ENCODE peak calls at places on chromosomes 1 and 21, in seven cellular contexts. V is A549, M is mesendoderm, W is GM23248, Y is PC-3, P is heart right ventricle, D is suprapubic skin. C is an unnamed sample.

GRCh38 chr1:54314691-54315455 is 91.3 kb downstream of the SSBP3 start:
- DNase-seq in V (no peak), M (no peak), W (no peak), Y (peak; percentile 19), P (no peak), D (no peak), C (no peak)

GRCh38 chr1:53061123-53061858 is 722 bp upstream of the PODN start:
- DNase-seq in V (no peak), M (no peak), W (peak; percentile 44), Y (no peak), P (peak; percentile 63), D (no peak), C (no peak)

GRCh38 chr1:202237052-202237451 is 43.5 kb downstream of the LGR6 start:
- DNase-seq in V (peak; percentile 79), M (peak; percentile 92), W (peak; percentile 53), Y (peak; percentile 39), P (peak; percentile 26), D (peak; percentile 47), C (peak; percentile 83)

GRCh38 chr21:43810505-43811261 is 21.3 kb downstream of the RRP1 start:
- DNase-seq in V (peak; percentile 66), M (peak; percentile 82), W (peak; percentile 73), Y (peak; percentile 88), P (peak; percentile 89), D (peak; percentile 89), C (peak; percentile 88)

GRCh38 chr1:174190800-174191199 is 31.5 kb downstream of the RABGAP1L start:
- DNase-seq in V (no peak), M (no peak), W (no peak), Y (no peak), P (no peak), D (no peak), C (no peak)

GRCh38 chr1:14699596-14699995 is 101.1 kb downstream of the KAZN start:
- DNase-seq in V (no peak), M (no peak), W (no peak), Y (no peak), P (no peak), D (no peak), C (no peak)

GRCh38 chr1:93447481-93448291 is at the start of gene FNBP1L:
- DNase-seq in V (peak; percentile 74), M (peak; percentile 94), W (peak; percentile 76), Y (peak; percentile 83), P (peak; percentile 83), D (no peak), C (peak; percentile 94)

GRCh38 chr1:19776933-19777332 is 22.8 kb downstream of the TMCO4 start:
- DNase-seq in V (no peak), M (no peak), W (no peak), Y (no peak), P (no peak), D (no peak), C (no peak)

GRCh38 chr1:94926365-94926914 is 470 bp downstream of the CNN3 start:
- DNase-seq in V (peak; percentile 45), M (peak; percentile 73), W (peak; percentile 80), Y (peak; percentile 56), P (peak; percentile 75), D (no peak), C (peak; percentile 79)

GRCh38 chr1:109657970-109658369 is 2.1 kb downstream of the GSTM4 start:
- DNase-seq in V (no peak), M (no peak), W (no peak), Y (no peak), P (no peak), D (no peak), C (no peak)

GRCh38 chr1:153141377-153141776 is 9.3 kb downstream of the SPRR2G start:
- DNase-seq in V (no peak), M (no peak), W (no peak), Y (peak; percentile 25), P (no peak), D (no peak), C (no peak)

GRCh38 chr1:54559771-54560231 is 11.8 kb downstream of the ACOT11 start:
- DNase-seq in V (no peak), M (no peak), W (no peak), Y (no peak), P (peak; percentile 77), D (no peak), C (no peak)

GRCh38 chr1:208201241-208201640 is 42.9 kb downstream of the PLXNA2 start:
- DNase-seq in V (peak; percentile 86), M (no peak), W (peak; percentile 96), Y (peak; percentile 98), P (no peak), D (no peak), C (no peak)

GRCh38 chr1:23217421-23218115 is at the start of gene HTR1D:
- DNase-seq in V (no peak), M (peak; percentile 60), W (peak; percentile 31), Y (no peak), P (peak; percentile 18), D (no peak), C (peak; percentile 80)

GRCh38 chr1:89822109-89822962 is 1.5 kb downstream of the LRRC8D start:
- DNase-seq in V (peak; percentile 31), M (no peak), W (no peak), Y (no peak), P (no peak), D (no peak), C (peak; percentile 41)

GRCh38 chr21:25107708-25108107 is 499.6 kb downstream of the MRPL39 start:
- DNase-seq in V (no peak), M (peak; percentile 88), W (peak; percentile 61), Y (peak; percentile 73), P (no peak), D (no peak), C (no peak)

GRCh38 chr1:65792671-65793358 is at the start of gene PDE4B:
- DNase-seq in V (no peak), M (peak; percentile 56), W (peak; percentile 74), Y (no peak), P (peak; percentile 17), D (no peak), C (peak; percentile 81)

GRCh38 chr1:9340864-9341263 is 48.2 kb downstream of the SPSB1 start:
- DNase-seq in V (no peak), M (no peak), W (no peak), Y (no peak), P (no peak), D (no peak), C (no peak)
- H3K4me1 ChIP-seq in V (peaks cover 27% of the 10 kb centered on the region), M (no peaks in the 10 kb centered on the region), W (no peaks in the 10 kb centered on the region), Y (no peaks in the 10 kb centered on the region), P (peaks cover 63% of the 10 kb centered on the region), D (peaks cover 76% of the 10 kb centered on the region), C (no peaks in the 10 kb centered on the region)

DNA sequence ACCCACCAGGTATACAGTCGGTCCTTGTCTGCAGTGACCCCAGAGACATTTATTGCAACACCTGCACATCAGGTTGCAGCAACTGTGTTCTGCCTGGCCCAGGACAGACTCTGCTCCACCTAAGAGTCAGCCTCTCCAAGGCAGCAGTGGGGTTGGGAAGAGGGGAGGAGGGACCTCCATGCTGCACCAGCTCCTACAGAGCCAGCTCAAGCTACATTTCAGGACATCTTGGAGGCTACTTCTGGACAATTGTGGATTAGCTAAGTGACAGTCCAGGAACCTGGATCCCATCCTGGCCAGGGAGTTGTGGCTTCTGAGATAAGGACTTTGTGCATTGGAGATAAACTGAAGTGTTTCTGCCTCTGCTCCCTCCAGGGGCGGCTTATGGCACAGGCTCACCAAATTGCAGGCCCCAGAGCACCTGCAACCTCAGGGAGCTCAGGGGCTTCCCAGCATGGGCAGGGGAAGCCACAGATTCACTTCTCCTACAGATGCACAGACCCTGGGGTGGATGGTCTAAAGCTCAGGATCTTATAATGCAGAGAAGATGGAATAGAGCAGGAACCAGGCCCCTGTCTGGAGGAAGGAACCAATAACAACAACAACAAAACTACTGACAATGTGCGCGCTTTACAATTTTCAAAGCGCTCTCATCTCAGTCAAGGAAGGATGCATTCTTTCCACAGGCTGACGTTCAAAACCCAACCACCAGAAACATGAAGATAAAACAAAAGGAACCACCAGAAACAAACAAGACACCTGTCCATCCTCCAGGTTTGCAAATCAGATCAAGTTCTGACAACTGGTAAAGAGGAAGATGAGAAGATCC is 120.8 kb upstream of the IRF2BP2 start:
- DNase-seq in V (no peak), M (peak; percentile 48), W (no peak), Y (no peak), P (no peak), D (no peak), C (no peak)
- H3K4me1 ChIP-seq in V (peaks cover 32% of the 10 kb centered on the region), M (peaks cover 4% of the 10 kb centered on the region), W (peaks cover 17% of the 10 kb centered on the region), Y (peaks cover 42% of the 10 kb centered on the region), P (peaks cover 38% of the 10 kb centered on the region), D (peaks cover 39% of the 10 kb centered on the region), C (peaks cover 27% of the 10 kb centered on the region)

DNA sequence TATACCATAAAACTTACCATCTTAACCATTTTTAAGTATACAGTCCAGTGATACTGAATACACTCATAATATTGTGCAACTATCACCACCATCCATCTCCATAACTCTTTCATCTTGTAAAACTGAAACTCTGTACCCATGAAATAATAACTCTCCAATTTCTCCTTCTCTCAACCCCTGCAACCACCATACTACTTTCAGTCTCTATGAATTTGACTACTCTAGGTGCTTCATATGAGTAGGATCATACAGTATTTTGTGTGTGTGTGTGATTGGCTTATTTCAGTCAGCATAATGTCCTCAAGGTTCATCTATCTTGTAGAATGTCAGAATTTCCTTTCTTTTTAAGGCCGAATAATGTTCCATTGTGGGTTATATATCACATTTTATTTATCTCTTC is 17.7 kb downstream of the NPHS2 start:
- DNase-seq in V (no peak), M (no peak), W (no peak), Y (no peak), P (no peak), D (no peak), C (no peak)
- H3K4me1 ChIP-seq in V (no peaks in the 10 kb centered on the region), M (no peaks in the 10 kb centered on the region), W (no peaks in the 10 kb centered on the region), Y (no peaks in the 10 kb centered on the region), P (no peaks in the 10 kb centered on the region), D (no peaks in the 10 kb centered on the region), C (peaks cover 9% of the 10 kb centered on the region)

DNA sequence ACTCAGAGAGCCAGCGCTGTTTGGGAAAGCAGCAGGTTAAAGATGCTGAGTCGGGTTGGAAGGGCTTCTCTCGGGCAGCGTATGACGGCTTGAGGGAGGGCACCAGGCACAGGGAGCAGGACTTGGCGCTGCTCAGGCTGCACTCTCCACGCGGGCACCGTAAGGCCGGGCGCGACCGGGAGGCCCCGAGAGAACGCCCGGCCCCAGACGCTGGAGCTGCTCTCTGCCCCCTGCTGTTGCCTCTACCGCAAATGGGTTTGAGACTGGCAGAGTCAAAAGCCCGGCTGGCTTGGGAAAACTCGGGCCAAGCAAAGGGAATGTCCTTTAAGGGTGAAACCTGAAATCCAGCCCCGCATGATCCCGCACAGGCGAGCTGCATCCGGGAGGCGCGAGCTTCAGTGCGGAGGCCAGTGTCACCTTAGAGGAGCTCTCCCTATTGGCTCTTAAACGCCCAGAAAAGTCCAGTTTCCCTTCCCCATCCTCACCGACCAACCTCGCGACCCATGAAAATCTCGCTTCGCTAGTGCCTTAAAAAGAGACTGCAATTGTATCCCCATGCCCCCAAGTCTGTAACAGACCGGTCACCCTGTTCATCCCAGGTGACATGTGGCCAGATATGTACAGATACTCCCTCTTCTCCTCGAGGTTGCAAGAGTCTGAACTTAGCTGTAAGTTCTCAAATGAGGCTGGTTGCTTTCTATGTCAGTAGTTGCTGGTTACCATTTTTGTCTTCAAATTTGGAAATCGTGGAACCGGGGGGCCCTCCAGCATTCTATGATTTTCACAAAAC is 1.1 kb downstream of the PRRX1 start:
- DNase-seq in V (peak; percentile 22), M (peak; percentile 52), W (peak; percentile 80), Y (no peak), P (peak; percentile 61), D (no peak), C (peak; percentile 68)
- H3K4me1 ChIP-seq in V (peaks cover 5% of the 10 kb centered on the region), M (peaks cover 2% of the 10 kb centered on the region), W (peaks cover 20% of the 10 kb centered on the region), Y (no peaks in the 10 kb centered on the region), P (peaks cover 53% of the 10 kb centered on the region), D (peaks cover 38% of the 10 kb centered on the region), C (peaks cover 45% of the 10 kb centered on the region)

GRCh38 chr1:32111040-32111628 is 3.3 kb downstream of the KPNA6 start:
- DNase-seq in V (no peak), M (no peak), W (no peak), Y (no peak), P (no peak), D (no peak), C (no peak)
- H3K4me1 ChIP-seq in V (peaks cover 7% of the 10 kb centered on the region), M (no peaks in the 10 kb centered on the region), W (peaks cover 17% of the 10 kb centered on the region), Y (peaks cover 7% of the 10 kb centered on the region), P (peaks cover 73% of the 10 kb centered on the region), D (peaks cover 51% of the 10 kb centered on the region), C (peaks cover 5% of the 10 kb centered on the region)

C was measured in neural progenitor cell.